ENCODE peak calls at places on chromosomes 11 and 22, in five cellular contexts. B is CD8-positive, alpha-beta memory T cell; A is aorta; C is kidney epithelial cell; S is H7. P is an unnamed sample.

GRCh38 chr22:49936018-49936972 is 17.9 kb downstream of the CRELD2 start:
- DNase-seq in B (peak; percentile 89), A (peak; percentile 97), C (no peak), S (peak; percentile 94), P (peak; percentile 92)

GRCh38 chr11:112229746-112230433 is 3.7 kb downstream of the PTS start:
- DNase-seq in B (no peak), A (no peak), C (no peak), S (no peak), P (peak; percentile 79)

GRCh38 chr22:46737105-46737975 is 712 bp downstream of the CERK start:
- DNase-seq in B (peak; percentile 65), A (peak; percentile 83), C (no peak), S (peak; percentile 92), P (peak; percentile 35)

GRCh38 chr22:23225724-23226496 is 45.6 kb downstream of the BCR start:
- DNase-seq in B (peak; percentile 60), A (peak; percentile 91), C (no peak), S (peak; percentile 65), P (peak; percentile 91)

GRCh38 chr11:27158763-27159679 is 118.4 kb downstream of the BBOX1 start:
- DNase-seq in B (no peak), A (peak; percentile 67), C (peak; percentile 29), S (peak; percentile 45), P (peak; percentile 89)

GRCh38 chr22:32810241-32811133 is 9.0 kb downstream of the TIMP3 start:
- DNase-seq in B (no peak), A (no peak), C (no peak), S (peak; percentile 52), P (no peak)

GRCh38 chr11:124541204-124541603 is 2.2 kb downstream of the OR8B12 start:
- DNase-seq in B (no peak), A (no peak), C (no peak), S (no peak), P (no peak)

GRCh38 chr11:35029979-35030378 is 109.0 kb upstream of the CD44 start:
- DNase-seq in B (no peak), A (no peak), C (peak; percentile 57), S (no peak), P (peak; percentile 72)

GRCh38 chr11:47179655-47179991 is 2.9 kb upstream of the ARFGAP2 start:
- DNase-seq in B (peak; percentile 39), A (no peak), C (no peak), S (peak; percentile 89), P (peak; percentile 46)

GRCh38 chr11:1872267-1872985 is 19.3 kb downstream of the PRR33 start:
- DNase-seq in B (no peak), A (no peak), C (no peak), S (no peak), P (no peak)

GRCh38 chr11:103031834-103032233 is 60.1 kb downstream of the DCUN1D5 start:
- DNase-seq in B (no peak), A (no peak), C (no peak), S (no peak), P (peak; percentile 53)

GRCh38 chr11:18361154-18361553 is 33.2 kb upstream of the LDHA start:
- DNase-seq in B (no peak), A (no peak), C (no peak), S (no peak), P (no peak)

GRCh38 chr11:89293966-89294679 is 116.4 kb downstream of the TYR start:
- DNase-seq in B (no peak), A (no peak), C (no peak), S (peak; percentile 34), P (peak; percentile 11)

GRCh38 chr22:23182289-23183106 is 2.2 kb downstream of the BCR start:
- DNase-seq in B (peak; percentile 39), A (no peak), C (no peak), S (peak; percentile 68), P (no peak)

GRCh38 chr11:124917115-124917637 is 1.9 kb upstream of the HEPN1 start:
- DNase-seq in B (no peak), A (no peak), C (no peak), S (no peak), P (peak; percentile 56)

GRCh38 chr11:88012456-88012855 is 162.8 kb downstream of the RAB38 start:
- DNase-seq in B (no peak), A (no peak), C (no peak), S (no peak), P (no peak)

GRCh38 chr22:23756891-23757290 is 2.7 kb upstream of the VPREB3 start:
- DNase-seq in B (no peak), A (no peak), C (no peak), S (no peak), P (no peak)

DNA sequence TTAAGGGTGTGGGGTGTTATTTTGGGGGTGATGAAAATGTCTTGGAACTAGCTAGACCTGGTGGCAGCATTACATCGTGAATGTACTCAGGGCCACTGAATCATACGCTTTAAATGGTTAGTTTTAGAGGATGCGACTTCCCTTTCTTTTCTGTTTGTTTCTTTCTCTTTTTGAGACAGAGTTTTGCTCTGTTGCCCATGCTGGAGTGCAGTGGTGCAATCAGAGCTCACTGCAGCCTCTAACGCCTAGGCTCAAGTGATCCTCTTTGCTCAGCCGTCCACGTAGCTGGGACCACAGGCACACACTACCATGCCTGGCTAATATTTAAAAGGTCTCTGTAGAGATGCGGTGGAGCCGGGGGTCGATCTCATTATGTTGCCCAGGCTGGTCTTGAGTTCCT is 5.5 kb upstream of the MIAT start:
- DNase-seq in B (no peak), A (no peak), C (no peak), S (no peak), P (no peak)
- H3K4me3 ChIP-seq in B (no peak overlapping the region), A (no peak overlapping the region), C (no peak overlapping the region), S (no peak overlapping the region), P (no peak overlapping the region)

GRCh38 chr22:29641781-29642355 is 38.4 kb downstream of the NF2 start:
- DNase-seq in B (no peak), A (no peak), C (no peak), S (no peak), P (no peak)
- H3K4me3 ChIP-seq in B (no peak overlapping the region), A (no peak overlapping the region), C (no peak overlapping the region), S (no peak overlapping the region), P (no peak overlapping the region)

GRCh38 chr11:5597953-5598352 is 1.5 kb downstream of the TRIM6 start:
- DNase-seq in B (no peak), A (no peak), C (no peak), S (no peak), P (no peak)
- H3K4me3 ChIP-seq in B (no peak overlapping the region), A (peak overlapping the region; percentile 9), C (no peak overlapping the region), S (no peak overlapping the region), P (peak overlapping the region; percentile 26)

GRCh38 chr11:83694191-83694905 is 408.2 kb upstream of the CCDC90B start:
- DNase-seq in B (no peak), A (no peak), C (no peak), S (no peak), P (no peak)
- H3K4me3 ChIP-seq in B (no peak overlapping the region), A (no peak overlapping the region), C (no peak overlapping the region), S (no peak overlapping the region), P (no peak overlapping the region)

GRCh38 chr11:106322111-106322510 is 244.6 kb downstream of the AASDHPPT start:
- DNase-seq in B (no peak), A (no peak), C (no peak), S (no peak), P (no peak)

GRCh38 chr11:106327134-106327533 is 249.7 kb downstream of the AASDHPPT start:
- DNase-seq in B (no peak), A (no peak), C (no peak), S (peak; percentile 51), P (no peak)

GRCh38 chr11:106321601-106322000 is 244.1 kb downstream of the AASDHPPT start:
- DNase-seq in B (no peak), A (no peak), C (no peak), S (no peak), P (no peak)

GRCh38 chr11:106329273-106330018 is 252.0 kb downstream of the AASDHPPT start:
- DNase-seq in B (no peak), A (no peak), C (no peak), S (no peak), P (peak; percentile 18)

DNA sequence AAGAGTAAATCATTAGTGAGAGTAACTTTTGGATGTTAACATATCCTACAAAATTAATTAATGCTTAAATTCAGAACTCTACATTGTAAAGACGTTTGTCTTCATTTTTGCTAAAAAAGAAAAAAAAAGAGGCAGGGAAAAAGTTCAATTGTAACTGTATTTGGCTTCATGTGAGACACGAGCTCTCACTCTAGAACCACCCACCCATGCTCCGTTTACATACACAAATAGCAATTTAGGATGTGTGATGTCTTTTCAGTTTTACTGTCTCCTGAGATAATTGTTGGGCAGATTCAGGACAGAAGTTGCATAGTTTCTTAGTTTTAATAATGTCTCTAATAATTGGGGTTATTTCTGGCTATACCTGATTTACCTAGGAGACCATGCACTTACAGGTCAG is 248.6 kb downstream of the AASDHPPT start:
- DNase-seq in B (no peak), A (no peak), C (no peak), S (no peak), P (no peak)
- H3K4me3 ChIP-seq in B (no peak overlapping the region), A (no peak overlapping the region), C (no peak overlapping the region), S (no peak overlapping the region), P (no peak overlapping the region)

GRCh38 chr11:3156661-3157311 is 8.3 kb downstream of the OSBPL5 start:
- DNase-seq in B (no peak), A (peak; percentile 71), C (no peak), S (peak; percentile 29), P (no peak)

GRCh38 chr11:3158821-3159220 is 6.3 kb downstream of the OSBPL5 start:
- DNase-seq in B (no peak), A (peak; percentile 61), C (no peak), S (peak; percentile 32), P (no peak)

GRCh38 chr11:3158131-3158591 is 6.9 kb downstream of the OSBPL5 start:
- DNase-seq in B (no peak), A (peak; percentile 66), C (no peak), S (peak; percentile 35), P (no peak)

GRCh38 chr11:3156282-3156660 is 8.8 kb downstream of the OSBPL5 start:
- DNase-seq in B (no peak), A (peak; percentile 76), C (no peak), S (peak; percentile 39), P (no peak)

GRCh38 chr11:3157381-3158130 is 7.6 kb downstream of the OSBPL5 start:
- DNase-seq in B (no peak), A (peak; percentile 76), C (no peak), S (peak; percentile 40), P (no peak)
- H3K4me3 ChIP-seq in B (no peak overlapping the region), A (no peak overlapping the region), C (no peak overlapping the region), S (no peak overlapping the region), P (no peak overlapping the region)

P was measured in fibroblast of the aortic adventitia.